ENCODE peak calls at places on chromosomes 5 and 9, in eight cellular contexts. F is right lobe of liver, C is iris pigment epithelial cell, I is OCI-LY7, T is activated T-cell treated with anti-CD3 and anti-CD28 coated beads for 1 hour, V is posterior vena cava, W is A549, B is LoVo. Z is an unnamed sample.

GRCh38 chr9:35733109-35733541 is 659 bp downstream of the CREB3 start:
- DNase-seq in F (no peak), C (peak), I (peak), T (no peak), V (no peak), W (peak), B (peak), Z (no peak)

GRCh38 chr5:77358566-77359205 is 133.4 kb downstream of the WDR41 start:
- DNase-seq in F (no peak), C (peak), I (no peak), T (no peak), V (no peak), W (no peak), B (no peak), Z (no peak)

GRCh38 chr9:2027761-2028160 is 12.6 kb downstream of the SMARCA2 start:
- DNase-seq in F (no peak), C (no peak), I (no peak), T (no peak), V (no peak), W (no peak), B (no peak), Z (no peak)

GRCh38 chr5:154118385-154118784 is 72.1 kb upstream of the GALNT10 start:
- DNase-seq in F (no peak), C (no peak), I (peak), T (no peak), V (no peak), W (no peak), B (no peak), Z (no peak)

GRCh38 chr9:18014556-18014955 is 435.7 kb downstream of the SH3GL2 start:
- DNase-seq in F (no peak), C (no peak), I (no peak), T (no peak), V (no peak), W (no peak), B (no peak), Z (no peak)

GRCh38 chr9:137298401-137298982 is 3.6 kb downstream of the NRARP start:
- DNase-seq in F (no peak), C (no peak), I (no peak), T (no peak), V (no peak), W (no peak), B (no peak), Z (no peak)

GRCh38 chr5:93299596-93300308 is 281.3 kb downstream of the NR2F1-AS1 start:
- DNase-seq in F (no peak), C (no peak), I (no peak), T (no peak), V (no peak), W (no peak), B (no peak), Z (no peak)

GRCh38 chr9:3884736-3885135 is 358.9 kb upstream of the RFX3 start:
- DNase-seq in F (no peak), C (no peak), I (no peak), T (no peak), V (no peak), W (no peak), B (no peak), Z (no peak)

GRCh38 chr5:54860321-54860720 is 125.1 kb downstream of the ESM1 start:
- DNase-seq in F (no peak), C (peak), I (no peak), T (no peak), V (no peak), W (no peak), B (no peak), Z (no peak)

Z was measured in Peyer's patch.